ENCODE peak calls at places on chromosomes 7 and 10, in four cellular contexts. W is lower leg skin, O is lower lobe of right lung, C is body of pancreas. B is an unnamed sample.

GRCh38 chr7:45593121-45593541 is 19.0 kb downstream of the ADCY1 start:
- DNase-seq in C (peak), O (no peak), W (no peak), B (no peak)

GRCh38 chr10:5293691-5294550 is 70.8 kb upstream of the UCN3 start:
- DNase-seq in W (no peak), O (peak), C (peak), B (peak)

GRCh38 chr10:32372000-32372875 is 25.3 kb upstream of the EPC1 start:
- DNase-seq in W (no peak), C (peak), O (no peak), B (peak)

GRCh38 chr7:141200191-141201108 is 126.6 kb downstream of the TMEM178B start:
- DNase-seq in W (no peak), C (no peak), O (no peak), B (no peak)

GRCh38 chr7:36723951-36724664 is at the start of gene AOAH:
- DNase-seq in W (peak), O (peak), C (no peak), B (no peak)

GRCh38 chr10:132655735-132656134 is 118.1 kb downstream of the INPP5A start:
- DNase-seq in C (no peak), O (peak), W (no peak), B (no peak)

GRCh38 chr7:84161398-84161797 is 33.2 kb downstream of the SEMA3A start:
- DNase-seq in C (no peak), W (no peak), O (no peak), B (no peak)

GRCh38 chr10:113991091-113991860 is 52.4 kb upstream of the ADRB1 start:
- DNase-seq in O (no peak), C (no peak), W (no peak), B (no peak)

GRCh38 chr10:123269017-123269552 is 114.9 kb downstream of the BUB3 start:
- DNase-seq in C (no peak), O (no peak), W (no peak), B (no peak)

GRCh38 chr7:152076324-152076821 is 50.9 kb downstream of the GALNT11 start:
- DNase-seq in C (peak), O (no peak), W (no peak), B (peak)

GRCh38 chr7:145350334-145350733 is 514.5 kb upstream of the TPK1 start:
- DNase-seq in W (no peak), C (no peak), O (no peak), B (no peak)

GRCh38 chr10:133010095-133010837 is 67.9 kb upstream of the CFAP46 start:
- DNase-seq in C (no peak), O (no peak), W (no peak), B (no peak)

GRCh38 chr10:9069136-9069535 is 1014.6 kb downstream of the GATA3 start:
- DNase-seq in W (no peak), C (no peak), O (no peak), B (no peak)

GRCh38 chr7:123966936-123967335 is 41.9 kb downstream of the SPAM1 start:
- DNase-seq in O (no peak), W (no peak), C (no peak), B (peak)

GRCh38 chr7:93704241-93704640 is 129.7 kb upstream of the CALCR start:
- DNase-seq in W (no peak), O (no peak), C (no peak), B (no peak)

GRCh38 chr7:128833939-128834310 is 3.7 kb downstream of the FLNC start:
- DNase-seq in W (no peak), O (no peak), C (no peak), B (no peak)

GRCh38 chr7:151249034-151249731 is 689 bp upstream of the SMARCD3 start:
- DNase-seq in C (peak), W (no peak), O (peak), B (peak)

GRCh38 chr10:133132711-133133291 is 27.2 kb upstream of the KNDC1 start:
- DNase-seq in W (no peak), O (peak), C (no peak), B (no peak)

GRCh38 chr7:137874390-137874789 is 27.6 kb upstream of the DGKI start:
- DNase-seq in W (no peak), O (no peak), C (no peak), B (no peak)

GRCh38 chr7:135441791-135442190 is 68.1 kb downstream of the CNOT4 start:
- DNase-seq in W (no peak), C (no peak), O (no peak), B (no peak)

GRCh38 chr10:86389441-86390193 is 23.0 kb upstream of the GRID1 start:
- DNase-seq in O (no peak), C (peak), W (no peak), B (peak)

GRCh38 chr7:142483659-142484317 is 225.9 kb upstream of the PRSS58 start:
- DNase-seq in W (no peak), C (no peak), O (no peak), B (no peak)
- TF ChIP-seq CTCF in W (no peak), C (no peak), O (no peak), B (no peak)

GRCh38 chr10:46106410-46107255 is 60.6 kb upstream of the MSMB start:
- DNase-seq in W (peak), O (peak), C (peak), B (peak)
- TF ChIP-seq CTCF in W (no peak), O (no peak), C (peak), B (no peak)

DNA sequence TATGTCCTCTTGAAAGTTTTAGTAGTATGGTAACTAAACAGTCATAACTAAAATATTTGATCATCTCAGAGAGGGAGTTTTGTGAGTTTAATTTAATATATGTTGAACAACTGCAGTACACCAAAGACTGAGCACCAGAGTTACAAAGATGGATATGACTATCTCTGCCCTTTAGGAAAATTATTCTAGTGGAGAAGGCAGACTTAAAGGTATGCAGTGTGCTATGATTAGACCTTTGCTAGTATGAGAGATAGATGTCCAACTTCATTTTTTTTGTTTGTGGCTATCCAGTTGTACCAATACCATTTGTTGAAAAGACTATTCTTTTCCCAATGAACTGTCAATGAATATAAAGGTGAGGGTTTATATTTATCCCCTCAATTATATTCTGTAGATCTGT is 33.4 kb downstream of the AKAP9 start:
- DNase-seq in W (no peak), O (no peak), C (no peak), B (no peak)
- TF ChIP-seq CTCF in W (no peak), O (no peak), C (no peak), B (no peak)

DNA sequence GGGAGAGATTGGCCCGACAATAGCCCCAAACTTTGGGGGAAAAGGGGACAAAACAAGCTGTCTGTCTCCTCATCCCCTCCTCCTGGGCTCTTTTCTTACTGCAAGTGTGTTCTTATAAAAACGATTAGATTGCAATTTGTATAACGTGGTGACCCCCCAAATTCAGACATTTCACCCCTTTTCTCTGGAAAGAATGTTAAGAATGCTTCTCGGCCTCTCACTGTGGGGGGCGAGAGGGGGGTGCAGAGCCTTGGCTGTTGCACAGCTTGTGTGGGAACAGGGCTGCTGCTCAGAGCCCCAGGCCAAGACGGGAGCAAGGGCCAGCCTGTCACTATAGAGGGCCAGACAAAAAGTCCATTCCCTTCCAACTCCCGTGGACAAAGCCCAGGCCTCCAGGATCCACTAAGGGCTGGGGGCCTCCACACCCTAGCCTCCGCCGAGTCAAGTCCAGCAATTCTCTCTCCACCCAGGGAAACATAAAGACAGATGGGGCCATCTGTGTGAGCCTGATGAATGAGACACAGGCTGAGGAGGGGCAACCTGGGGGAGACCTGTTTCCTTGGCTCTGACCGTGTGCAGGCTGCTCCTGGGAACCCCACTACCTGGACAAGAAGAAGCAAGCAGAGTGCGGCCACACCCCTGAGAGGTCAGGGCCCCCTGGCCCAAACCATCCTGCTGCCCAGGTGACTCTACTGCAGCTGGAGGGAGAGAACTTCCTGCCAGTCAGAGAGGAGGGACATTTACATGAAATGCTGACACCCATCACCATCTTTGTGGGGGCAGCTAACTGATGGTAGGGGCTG is 27.0 kb downstream of the DPCD start:
- DNase-seq in O (no peak), C (no peak), W (no peak), B (no peak)
- TF ChIP-seq CTCF in O (no peak), C (no peak), W (no peak), B (no peak)

GRCh38 chr7:112749775-112750174 is 40.4 kb downstream of the TMEM168 start:
- DNase-seq in C (no peak), O (no peak), W (no peak), B (no peak)
- TF ChIP-seq CTCF in C (no peak), O (no peak), W (no peak), B (no peak)

GRCh38 chr10:115572740-115573455 is 479.7 kb downstream of the ATRNL1 start:
- DNase-seq in C (no peak), O (no peak), W (no peak), B (peak)
- TF ChIP-seq CTCF in C (peak), O (peak), W (no peak), B (no peak)

B was measured in Calu3.